ENCODE peak calls at places on chromosomes 5 and 9, in ten cellular contexts. S, N, L, E, Q, I, D, X, A and F are unnamed samples.

GRCh38 chr9:128124873-128125574 is 2.5 kb downstream of the PTGES2 start:
- DNase-seq in S (peak), N (peak), L (no peak), E (no peak), Q (peak), I (peak), D (peak), X (peak), A (no peak), F (peak)

GRCh38 chr5:177447611-177448243 is 1.1 kb downstream of the PRR7 start:
- DNase-seq in S (no peak), N (no peak), L (no peak), E (no peak), Q (no peak), I (no peak), D (no peak), X (peak), A (no peak), F (no peak)

GRCh38 chr9:133125706-133126696 is 5.0 kb upstream of the RALGDS start:
- DNase-seq in S (no peak), N (no peak), L (no peak), E (no peak), Q (no peak), I (peak), D (peak), X (no peak), A (no peak), F (no peak)

GRCh38 chr9:78235296-78235770 is 542 bp upstream of the CEP78 start:
- DNase-seq in S (no peak), N (no peak), L (no peak), E (no peak), Q (no peak), I (no peak), D (no peak), X (no peak), A (peak), F (no peak)

GRCh38 chr9:93124793-93125192 is 9.3 kb downstream of the NINJ1 start:
- DNase-seq in S (no peak), N (no peak), L (no peak), E (no peak), Q (no peak), I (no peak), D (peak), X (no peak), A (no peak), F (no peak)

GRCh38 chr5:138616508-138616907 is 41.3 kb upstream of the HSPA9 start:
- DNase-seq in S (no peak), N (no peak), L (no peak), E (no peak), Q (no peak), I (no peak), D (no peak), X (no peak), A (no peak), F (no peak)

GRCh38 chr5:109448838-109449237 is 39.1 kb upstream of the PJA2 start:
- DNase-seq in S (no peak), N (no peak), L (no peak), E (no peak), Q (no peak), I (no peak), D (no peak), X (no peak), A (no peak), F (no peak)

GRCh38 chr9:117783828-117784227 is 79.6 kb downstream of the TLR4 start:
- DNase-seq in S (no peak), N (no peak), L (no peak), E (peak), Q (no peak), I (peak), D (peak), X (no peak), A (peak), F (no peak)

GRCh38 chr5:31149072-31149471 is 44.4 kb upstream of the CDH6 start:
- DNase-seq in S (no peak), N (no peak), L (no peak), E (no peak), Q (no peak), I (no peak), D (no peak), X (no peak), A (no peak), F (no peak)

GRCh38 chr5:28516657-28517175 is 1478.3 kb upstream of the CDH9 start:
- DNase-seq in S (no peak), N (no peak), L (no peak), E (no peak), Q (no peak), I (no peak), D (no peak), X (no peak), A (no peak), F (no peak)

GRCh38 chr5:5026407-5026780 is 113.7 kb upstream of the ADAMTS16 start:
- DNase-seq in S (no peak), N (no peak), L (no peak), E (no peak), Q (no peak), I (no peak), D (no peak), X (no peak), A (no peak), F (no peak)

GRCh38 chr5:37836173-37837100 is 3.4 kb downstream of the GDNF start:
- DNase-seq in S (no peak), N (no peak), L (no peak), E (no peak), Q (peak), I (no peak), D (no peak), X (no peak), A (no peak), F (no peak)
- H3K4me3 ChIP-seq in S (peak), N (peak), L (peak), E (no peak), Q (peak), I (no peak), D (peak), X (peak), A (no peak), F (peak)

GRCh38 chr5:65475336-65475735 is 6.4 kb downstream of the ADAMTS6 start:
- DNase-seq in S (no peak), N (no peak), L (no peak), E (no peak), Q (no peak), I (no peak), D (no peak), X (no peak), A (no peak), F (no peak)
- H3K4me3 ChIP-seq in S (no peak), N (no peak), L (no peak), E (no peak), Q (no peak), I (no peak), D (no peak), X (no peak), A (no peak), F (no peak)

DNA sequence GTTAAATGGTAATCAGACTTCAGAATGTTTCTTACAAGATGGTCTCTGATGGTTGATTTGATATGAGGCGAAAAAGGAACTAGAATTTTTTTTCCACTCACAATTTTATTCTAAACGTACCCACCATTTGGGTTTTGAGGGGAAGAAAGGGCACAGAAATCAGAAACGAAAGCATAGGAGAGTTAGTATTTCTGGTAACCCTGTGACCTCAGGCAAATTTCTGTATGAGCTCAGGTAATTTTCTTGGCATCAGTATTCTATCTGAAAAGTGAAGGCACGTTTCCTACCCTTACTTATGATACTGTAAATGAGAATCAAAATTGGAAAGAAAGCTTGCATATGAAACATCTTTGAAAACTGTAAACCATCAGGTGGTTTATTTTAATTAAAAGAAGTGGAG is 26.5 kb downstream of the TMEFF1 start:
- DNase-seq in S (no peak), N (no peak), L (no peak), E (no peak), Q (no peak), I (no peak), D (no peak), X (no peak), A (peak), F (no peak)
- H3K4me3 ChIP-seq in S (no peak), N (no peak), L (no peak), E (no peak), Q (no peak), I (no peak), D (no peak), X (no peak), A (no peak), F (no peak)

DNA sequence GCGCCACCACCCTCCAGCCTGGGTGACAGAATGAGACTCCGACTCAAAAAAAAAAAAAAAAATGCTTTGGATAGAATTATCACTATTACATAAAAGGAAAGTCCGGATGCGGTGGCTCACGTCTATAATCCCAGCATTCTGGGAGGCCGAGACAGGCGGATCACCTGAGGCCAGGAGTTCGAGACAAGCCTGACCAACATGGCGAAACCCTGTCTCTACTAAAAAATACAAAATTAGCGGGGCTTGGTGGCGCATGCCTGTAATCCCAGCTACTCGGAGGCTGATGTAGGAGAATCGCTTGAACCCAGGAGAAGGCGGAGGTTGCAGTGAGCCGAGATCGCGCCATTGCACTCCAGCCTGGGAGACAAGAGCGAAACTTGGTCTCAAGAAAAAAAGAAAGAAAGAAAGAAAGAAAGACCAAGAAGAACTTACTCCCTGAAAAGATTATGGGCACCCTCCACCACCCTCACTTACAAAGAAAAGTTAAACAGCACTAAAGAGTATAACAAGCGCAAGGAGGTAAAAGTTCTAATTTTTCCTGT is 17.8 kb downstream of the CDKN2A start:
- DNase-seq in S (no peak), N (no peak), L (no peak), E (no peak), Q (no peak), I (no peak), D (no peak), X (no peak), A (no peak), F (no peak)
- H3K4me3 ChIP-seq in S (no peak), N (no peak), L (no peak), E (no peak), Q (no peak), I (no peak), D (no peak), X (no peak), A (no peak), F (no peak)

DNA sequence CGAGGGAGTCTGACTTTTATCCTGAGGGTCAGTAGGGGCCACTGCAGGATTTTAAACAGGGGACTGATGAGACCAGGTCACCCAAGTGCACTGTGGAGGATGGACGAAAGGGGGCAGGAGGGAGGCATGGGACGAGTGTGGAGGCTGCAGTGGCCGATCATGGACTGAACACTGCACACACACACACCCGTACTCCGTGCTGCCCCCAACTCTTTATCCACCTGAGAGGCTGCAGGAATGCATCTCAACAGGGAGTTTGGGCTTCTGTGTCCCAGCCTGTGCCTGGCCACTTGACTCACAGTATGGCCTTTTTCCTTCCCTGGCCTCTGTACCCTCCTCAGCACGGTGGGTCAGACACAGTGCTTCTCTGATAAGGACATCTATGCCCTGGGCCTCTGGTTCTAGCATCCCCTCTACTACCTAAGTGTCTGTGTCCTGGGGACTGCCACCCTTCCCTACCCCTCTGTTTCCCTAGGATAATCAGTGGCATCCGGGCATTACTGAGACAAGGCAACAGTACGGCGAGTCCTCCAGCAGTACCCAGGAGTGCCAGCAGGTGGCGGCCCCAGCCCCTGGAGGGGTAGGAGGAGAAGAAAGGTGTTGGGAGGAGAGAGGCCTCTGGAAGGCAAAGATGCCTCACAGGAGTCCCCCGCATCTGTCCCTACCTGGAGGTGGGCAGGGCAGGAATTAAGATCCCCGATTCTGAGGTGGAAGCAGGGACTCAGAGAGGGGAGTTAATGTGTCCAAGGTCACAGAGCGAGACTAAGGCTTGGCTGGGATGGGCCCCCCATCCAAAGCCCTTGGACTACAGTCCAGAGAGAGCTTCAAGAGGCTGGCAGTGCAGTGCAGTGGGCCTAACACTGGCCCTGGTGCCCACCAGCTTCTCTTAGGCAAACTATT is 5.1 kb upstream of the CDX1 start:
- DNase-seq in S (peak), N (no peak), L (no peak), E (peak), Q (peak), I (peak), D (peak), X (peak), A (peak), F (no peak)
- H3K4me3 ChIP-seq in S (no peak), N (no peak), L (no peak), E (no peak), Q (no peak), I (no peak), D (no peak), X (no peak), A (peak), F (no peak)